ENCODE peak calls at places on chromosomes 13 and 19, in six cellular contexts. A is body of pancreas; U is thoracic aorta; I is cardiac fibroblast; Y is CD4-positive, alpha-beta T cell; M is GM13976. Q is an unnamed sample.
A peak's percentile ranks its signal among the peaks of the same experiment; 100 is the strongest.

GRCh38 chr19:10346509-10346908 is 7.1 kb upstream of the ICAM3 start:
- DNase-seq in A (no peak), U (no peak), I (peak; percentile 63), Y (no peak), M (no peak), Q (no peak)

GRCh38 chr13:113110852-113111315 is 5.3 kb downstream of the F7 start:
- DNase-seq in A (peak; percentile 1), U (no peak), I (no peak), Y (no peak), M (no peak), Q (no peak)

GRCh38 chr13:100520936-100521765 is 67.4 kb downstream of the GGACT start:
- DNase-seq in A (no peak), U (no peak), I (no peak), Y (no peak), M (no peak), Q (no peak)

GRCh38 chr13:51246005-51246404 is 23.8 kb downstream of the FAM124A start:
- DNase-seq in A (no peak), U (no peak), I (no peak), Y (no peak), M (no peak), Q (no peak)

GRCh38 chr19:3192228-3192635 is 6.5 kb downstream of the NCLN start:
- DNase-seq in A (no peak), U (no peak), I (no peak), Y (no peak), M (no peak), Q (no peak)

GRCh38 chr13:41565221-41565620 is 107.9 kb downstream of the RGCC start:
- DNase-seq in A (no peak), U (no peak), I (peak; percentile 95), Y (no peak), M (no peak), Q (no peak)

GRCh38 chr13:87333599-87333998 is 337.6 kb upstream of the SLITRK5 start:
- DNase-seq in A (no peak), U (no peak), I (no peak), Y (no peak), M (no peak), Q (no peak)

GRCh38 chr13:63304497-63304896 is 1888.8 kb upstream of the PCDH20 start:
- DNase-seq in A (no peak), U (no peak), I (no peak), Y (no peak), M (no peak), Q (no peak)

GRCh38 chr19:54451331-54451871 is 2.4 kb downstream of the LENG8 start:
- DNase-seq in A (no peak), U (no peak), I (peak; percentile 43), Y (no peak), M (no peak), Q (no peak)

GRCh38 chr13:76307157-76307556 is 579.0 kb downstream of the KCTD12 start:
- DNase-seq in A (no peak), U (no peak), I (no peak), Y (no peak), M (no peak), Q (no peak)

GRCh38 chr13:81305928-81306327 is 965.0 kb upstream of the SPRY2 start:
- DNase-seq in A (no peak), U (no peak), I (no peak), Y (no peak), M (no peak), Q (no peak)

GRCh38 chr13:71820699-71821098 is 46.3 kb downstream of the DACH1 start:
- DNase-seq in A (no peak), U (no peak), I (no peak), Y (no peak), M (no peak), Q (no peak)

GRCh38 chr13:21548577-21548976 is 55.4 kb downstream of the MICU2 start:
- DNase-seq in A (no peak), U (no peak), I (no peak), Y (no peak), M (no peak), Q (no peak)

GRCh38 chr13:26602783-26603182 is 45.3 kb downstream of the WASF3 start:
- DNase-seq in A (no peak), U (no peak), I (no peak), Y (no peak), M (no peak), Q (no peak)

GRCh38 chr13:26600345-26600761 is 42.9 kb downstream of the WASF3 start:
- DNase-seq in A (no peak), U (no peak), I (peak; percentile 46), Y (no peak), M (no peak), Q (no peak)

GRCh38 chr13:26599885-26600284 is 42.4 kb downstream of the WASF3 start:
- DNase-seq in A (no peak), U (no peak), I (no peak), Y (no peak), M (no peak), Q (no peak)

GRCh38 chr13:26599403-26599802 is 41.9 kb downstream of the WASF3 start:
- DNase-seq in A (no peak), U (no peak), I (no peak), Y (no peak), M (no peak), Q (no peak)

DNA sequence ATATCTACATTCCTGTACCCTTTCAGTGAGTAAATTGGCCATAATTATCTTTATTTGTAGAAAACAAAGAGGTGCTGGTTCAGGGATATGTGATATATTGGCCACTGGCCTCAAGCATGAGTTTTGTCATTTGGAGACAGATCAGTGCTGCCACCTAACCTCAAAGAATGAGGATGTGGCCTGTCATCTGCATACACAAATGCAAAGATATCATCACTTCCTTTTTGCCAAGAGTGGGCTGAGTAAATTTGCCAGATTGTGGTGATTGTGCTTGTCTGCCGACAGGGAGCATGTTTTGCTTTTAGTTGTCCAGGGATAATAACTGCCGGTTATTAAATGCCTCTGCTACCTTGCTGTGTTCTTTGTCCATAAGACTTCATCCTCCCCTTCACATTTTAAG is 44.2 kb downstream of the WASF3 start:
- DNase-seq in A (no peak), U (no peak), I (peak; percentile 65), Y (no peak), M (peak; percentile 26), Q (peak; percentile 50)
- TF ChIP-seq CTCF in A (no peak), U (no peak), I (no peak), Y (no peak), M (no peak), Q (no peak)

GRCh38 chr19:13214036-13214730 is 64.0 kb downstream of the IER2 start:
- DNase-seq in A (no peak), U (no peak), I (no peak), Y (no peak), M (no peak), Q (no peak)

GRCh38 chr19:13210941-13211340 is 60.7 kb downstream of the IER2 start:
- DNase-seq in A (no peak), U (no peak), I (no peak), Y (no peak), M (no peak), Q (no peak)

GRCh38 chr19:13209797-13210775 is 59.9 kb downstream of the IER2 start:
- DNase-seq in A (no peak), U (no peak), I (no peak), Y (no peak), M (no peak), Q (no peak)

GRCh38 chr19:13211426-13212308 is 61.5 kb downstream of the IER2 start:
- DNase-seq in A (no peak), U (no peak), I (no peak), Y (no peak), M (no peak), Q (no peak)

DNA sequence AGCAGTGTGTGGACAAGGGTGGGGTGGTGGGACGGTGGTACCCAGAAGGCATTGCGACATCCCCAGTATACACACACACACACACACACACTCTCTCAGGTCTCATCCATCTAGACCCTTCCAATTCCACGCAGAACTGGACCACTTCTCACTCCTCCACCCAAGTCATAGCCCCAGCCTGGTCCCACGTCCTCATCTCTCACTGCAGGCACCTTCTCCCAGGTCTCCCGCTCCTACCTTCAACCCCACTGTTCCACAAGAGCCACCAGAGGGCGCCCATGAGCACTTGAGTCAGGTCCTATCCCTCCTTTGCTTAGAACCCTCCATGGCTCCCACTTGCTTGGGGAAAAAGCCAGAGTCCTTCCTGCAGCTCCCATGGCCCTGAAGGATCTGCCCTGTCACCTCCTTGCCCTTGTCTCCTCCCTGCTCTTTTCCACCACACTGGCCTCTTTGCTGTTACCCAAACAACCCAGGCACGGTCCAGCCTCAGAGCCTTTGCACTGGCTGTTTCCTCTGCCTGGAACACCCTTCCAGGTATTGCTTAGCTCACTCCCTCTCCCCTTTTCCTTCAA is 62.6 kb downstream of the IER2 start:
- DNase-seq in A (peak; percentile 50), U (no peak), I (peak; percentile 66), Y (peak; percentile 74), M (peak; percentile 75), Q (peak; percentile 86)
- TF ChIP-seq CTCF in A (peak; percentile 42), U (peak; percentile 30), I (peak; percentile 72), Y (peak; percentile 61), M (peak; percentile 67), Q (peak; percentile 78)

GRCh38 chr19:50258918-50259372 is 55.5 kb downstream of the MYH14 start:
- DNase-seq in A (no peak), U (no peak), I (peak; percentile 10), Y (no peak), M (peak; percentile 62), Q (peak; percentile 54)
- TF ChIP-seq CTCF in A (peak; percentile 29), U (peak; percentile 38), I (peak; percentile 45), Y (no peak), M (peak; percentile 36), Q (peak; percentile 47)

DNA sequence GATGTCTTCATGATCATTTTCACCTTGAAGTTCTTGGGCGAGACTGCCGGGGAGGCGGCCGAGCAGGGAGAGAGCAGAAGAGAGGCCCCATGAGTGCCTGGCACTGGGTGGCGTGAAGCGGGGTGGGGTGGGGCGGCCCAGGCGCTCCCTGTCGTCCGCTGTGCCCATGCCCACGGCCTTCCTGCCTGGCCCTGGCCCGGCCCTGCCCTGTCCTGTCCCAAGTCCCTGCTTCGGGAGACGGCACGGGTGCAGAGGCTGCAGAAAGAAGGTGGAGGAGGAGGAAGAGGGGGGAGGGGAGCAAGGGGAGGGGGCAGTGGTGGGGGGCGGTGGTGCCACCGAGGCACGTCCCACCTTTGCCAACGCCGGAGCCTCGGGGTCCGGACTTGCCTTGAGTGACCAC is 118.4 kb downstream of the PTPRS start:
- DNase-seq in A (no peak), U (no peak), I (no peak), Y (no peak), M (no peak), Q (no peak)
- TF ChIP-seq CTCF in A (no peak), U (no peak), I (no peak), Y (no peak), M (no peak), Q (no peak)